ENCODE peak calls at places on chromosomes 4 and X, in six cellular contexts. H, J, B, E, P and Z are unnamed samples.

GRCh38 chrX:118977424-118977823 is 3.0 kb downstream of the LONRF3 start:
- DNase-seq in E (no peak), J (no peak), H (no peak), P (no peak), B (no peak), Z (no peak)

GRCh38 chr4:188053302-188053701 is 56.1 kb downstream of the TRIML2 start:
- DNase-seq in J (no peak), H (no peak), P (no peak), E (no peak), B (no peak), Z (no peak)

GRCh38 chrX:142616636-142617035 is 409.1 kb upstream of the SPANXN4 start:
- DNase-seq in P (no peak), E (no peak), B (no peak), J (no peak), H (no peak), Z (no peak)

GRCh38 chrX:40996886-40997530 is 88.2 kb upstream of the USP9X start:
- DNase-seq in E (no peak), J (no peak), B (peak; percentile 9), H (peak; percentile 81), P (no peak), Z (no peak)

GRCh38 chr4:165810726-165811125 is 62.3 kb upstream of the TLL1 start:
- DNase-seq in P (no peak), E (no peak), J (no peak), B (no peak), H (no peak), Z (no peak)

GRCh38 chr4:77040265-77040664 is 35.5 kb downstream of the CCNI start:
- DNase-seq in P (no peak), E (no peak), H (peak; percentile 85), B (no peak), J (no peak), Z (no peak)

GRCh38 chrX:150216716-150217115 is 146.4 kb upstream of the MAMLD1 start:
- DNase-seq in H (no peak), J (no peak), B (no peak), E (no peak), P (no peak), Z (no peak)

GRCh38 chr4:121164291-121164690 is at the start of gene TNIP3:
- DNase-seq in E (no peak), J (no peak), H (peak; percentile 55), B (no peak), P (no peak), Z (no peak)

GRCh38 chr4:156971168-156971601 is 414 bp downstream of the PDGFC start:
- DNase-seq in J (peak; percentile 74), B (no peak), E (peak; percentile 55), P (peak; percentile 21), H (no peak), Z (peak; percentile 62)

GRCh38 chr4:13329963-13330362 is 154.2 kb downstream of the RAB28 start:
- DNase-seq in P (no peak), E (no peak), B (no peak), J (no peak), H (peak; percentile 60), Z (no peak)

GRCh38 chrX:10904220-10904619 is 206.9 kb upstream of the HCCS start:
- DNase-seq in B (no peak), P (no peak), J (no peak), E (no peak), H (peak; percentile 64), Z (no peak)

GRCh38 chrX:85345523-85345922 is 33.9 kb downstream of the POF1B start:
- DNase-seq in J (no peak), B (no peak), H (no peak), E (no peak), P (no peak), Z (no peak)

GRCh38 chr4:183721207-183722081 is 62.4 kb downstream of the TRAPPC11 start:
- DNase-seq in B (no peak), H (peak; percentile 41), J (peak; percentile 88), P (peak; percentile 66), E (peak; percentile 69), Z (peak; percentile 92)

GRCh38 chrX:37746268-37746931 is 33.5 kb upstream of the CYBB start:
- DNase-seq in B (no peak), J (no peak), P (no peak), H (no peak), E (no peak), Z (no peak)

GRCh38 chrX:45196701-45197100 is 4.0 kb downstream of the DIPK2B start:
- DNase-seq in E (no peak), H (peak; percentile 61), J (no peak), P (no peak), B (no peak), Z (no peak)

GRCh38 chr4:109879081-109879480 is 31.2 kb downstream of the LRIT3 start:
- DNase-seq in B (peak; percentile 75), J (no peak), P (no peak), E (no peak), H (no peak), Z (no peak)

GRCh38 chrX:84363054-84363453 is 139.2 kb downstream of the HDX start:
- DNase-seq in J (no peak), E (no peak), P (no peak), H (no peak), B (no peak), Z (no peak)

GRCh38 chr4:166481014-166481507 is 608.0 kb downstream of the TLL1 start:
- DNase-seq in P (no peak), H (no peak), B (no peak), E (no peak), J (no peak), Z (no peak)

GRCh38 chr4:38924266-38924827 is 56.7 kb downstream of the FAM114A1 start:
- DNase-seq in B (no peak), J (no peak), H (no peak), P (no peak), E (no peak), Z (no peak)

GRCh38 chrX:150873616-150874015 is 24.9 kb downstream of the CD99L2 start:
- DNase-seq in H (peak; percentile 44), J (no peak), E (peak; percentile 55), P (peak; percentile 55), B (no peak), Z (no peak)

GRCh38 chr4:119570401-119570800 is 58.2 kb downstream of the PDE5A start:
- DNase-seq in E (no peak), J (no peak), H (peak; percentile 68), P (no peak), B (peak; percentile 71), Z (no peak)

GRCh38 chr4:83552924-83553323 is 17.0 kb downstream of the GPAT3 start:
- DNase-seq in E (no peak), J (no peak), H (peak; percentile 67), B (no peak), P (no peak), Z (no peak)

DNA sequence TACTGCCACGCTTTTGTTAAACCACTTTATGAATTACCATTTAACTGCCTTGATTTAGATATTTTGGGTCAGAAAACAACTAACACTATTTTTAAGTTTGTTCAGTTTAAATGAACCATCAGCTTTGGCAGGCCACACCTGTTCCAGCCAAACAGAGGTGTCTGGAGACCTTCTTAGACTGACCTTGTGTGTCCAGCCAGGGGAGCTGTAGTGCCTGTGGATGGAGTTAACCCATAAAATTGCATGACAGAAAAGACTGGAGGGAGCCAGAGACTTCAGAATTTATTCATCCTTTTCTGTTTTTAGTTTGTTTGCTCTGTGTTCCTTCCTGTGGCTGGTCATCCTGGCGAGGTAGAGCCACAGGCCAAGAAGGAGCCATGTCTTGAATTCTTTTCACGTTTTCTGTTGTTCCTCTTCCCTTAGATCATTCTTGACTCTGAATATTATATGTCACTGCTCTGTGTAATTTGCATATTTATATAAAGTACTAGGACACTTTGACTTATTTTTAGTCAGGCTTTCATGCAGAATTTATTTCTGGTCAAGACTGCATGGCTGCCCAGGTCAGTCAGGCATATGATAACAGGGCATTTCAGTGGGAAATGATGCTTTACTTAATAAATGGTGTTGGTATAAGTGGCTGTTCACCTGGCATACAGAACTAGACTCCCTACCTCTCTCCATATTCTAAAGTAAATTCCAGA is 26.7 kb downstream of the HERC3 start:
- DNase-seq in H (no peak), B (no peak), E (no peak), P (no peak), J (no peak), Z (no peak)
- H3K4me1 ChIP-seq in H (peaks cover 5% of the 10 kb centered on the region), B (peaks cover 6% of the 10 kb centered on the region), E (peaks cover 2% of the 10 kb centered on the region), P (peaks cover 61% of the 10 kb centered on the region), J (peaks cover 2% of the 10 kb centered on the region), Z (no peaks in the 10 kb centered on the region)

GRCh38 chrX:1476682-1477081 is 24.0 kb upstream of the ASMTL start:
- DNase-seq in J (no peak), H (no peak), E (no peak), P (no peak), B (no peak), Z (no peak)

GRCh38 chrX:1477801-1478458 is 25.2 kb upstream of the ASMTL start:
- DNase-seq in E (no peak), H (no peak), B (no peak), P (no peak), J (no peak), Z (no peak)

GRCh38 chrX:1475881-1476280 is 23.2 kb upstream of the ASMTL start:
- DNase-seq in H (no peak), B (no peak), E (no peak), J (no peak), P (no peak), Z (peak; percentile 20)

GRCh38 chrX:1480082-1480785 is 27.5 kb upstream of the ASMTL start:
- DNase-seq in H (no peak), E (no peak), P (no peak), B (no peak), J (peak; percentile 16), Z (no peak)

DNA sequence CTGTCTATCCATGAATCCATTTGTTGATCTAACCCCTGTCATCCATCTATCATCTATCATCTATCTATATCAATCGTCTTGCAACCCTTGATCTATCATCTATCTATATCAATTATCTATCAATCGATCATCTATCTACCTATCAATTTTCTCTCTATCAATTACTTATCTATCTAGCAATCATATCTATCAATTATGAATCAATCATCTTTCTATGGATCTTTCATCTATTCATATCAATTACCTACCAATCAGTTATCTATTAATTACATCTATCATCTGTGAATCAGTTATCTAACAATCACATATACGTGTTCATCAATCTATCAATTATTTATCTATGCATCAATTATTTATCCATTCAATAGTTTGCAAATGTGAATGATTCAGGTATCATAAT is 24.5 kb upstream of the ASMTL start:
- DNase-seq in J (no peak), B (no peak), H (no peak), P (no peak), E (no peak), Z (no peak)
- H3K4me1 ChIP-seq in J (peaks cover 10% of the 10 kb centered on the region), B (peaks cover 5% of the 10 kb centered on the region), H (no peaks in the 10 kb centered on the region), P (no peaks in the 10 kb centered on the region), E (no peaks in the 10 kb centered on the region), Z (peaks cover 4% of the 10 kb centered on the region)

GRCh38 chr4:1291091-1291490 is 1.4 kb downstream of the MAEA start:
- DNase-seq in B (no peak), H (no peak), E (peak; percentile 17), J (no peak), P (no peak), Z (no peak)
- H3K4me1 ChIP-seq in B (peaks cover 11% of the 10 kb centered on the region), H (peaks cover 4% of the 10 kb centered on the region), E (no peaks in the 10 kb centered on the region), J (peaks cover 40% of the 10 kb centered on the region), P (peaks cover 31% of the 10 kb centered on the region), Z (peaks cover 19% of the 10 kb centered on the region)

GRCh38 chr4:40214038-40214437 is 17.2 kb downstream of the RHOH start:
- DNase-seq in P (no peak), H (no peak), E (no peak), J (no peak), B (no peak), Z (no peak)
- H3K4me1 ChIP-seq in P (no peaks in the 10 kb centered on the region), H (peaks cover 4% of the 10 kb centered on the region), E (no peaks in the 10 kb centered on the region), J (no peaks in the 10 kb centered on the region), B (no peaks in the 10 kb centered on the region), Z (no peaks in the 10 kb centered on the region)